ENCODE peak calls at places on chromosomes 2 and 18, in six cellular contexts. D is mesothelial cell of epicardium, A is K562, F is A549, C is T-helper 22 cell, X is AML-193. M is an unnamed sample.

GRCh38 chr2:19363474-19363778 is 5.0 kb upstream of the OSR1 start:
- DNase-seq in D (no peak), A (no peak), F (no peak), C (no peak), X (no peak), M (no peak)

GRCh38 chr2:9488583-9489547 is 14.5 kb downstream of the IAH1 start:
- DNase-seq in D (no peak), A (no peak), F (no peak), C (no peak), X (no peak), M (no peak)

GRCh38 chr2:239391286-239392071 is 9.3 kb downstream of the HDAC4 start:
- DNase-seq in D (no peak), A (no peak), F (no peak), C (no peak), X (no peak), M (no peak)

GRCh38 chr2:99085400-99085799 is 56.1 kb upstream of the C2orf15 start:
- DNase-seq in D (no peak), A (no peak), F (peak), C (no peak), X (peak), M (peak)

GRCh38 chr2:13546131-13546530 is 829.4 kb downstream of the TRIB2 start:
- DNase-seq in D (no peak), A (no peak), F (no peak), C (no peak), X (no peak), M (no peak)

GRCh38 chr18:13369756-13370510 is 151.4 kb downstream of the LDLRAD4 start:
- DNase-seq in D (no peak), A (no peak), F (peak), C (no peak), X (no peak), M (no peak)

GRCh38 chr2:204373942-204374341 is 171.3 kb upstream of the PARD3B start:
- DNase-seq in D (no peak), A (no peak), F (no peak), C (no peak), X (no peak), M (no peak)

GRCh38 chr18:10010611-10011015 is 96.8 kb downstream of the VAPA start:
- DNase-seq in D (no peak), A (no peak), F (peak), C (no peak), X (no peak), M (peak)

GRCh38 chr2:23418490-23418911 is 33.5 kb downstream of the KLHL29 start:
- DNase-seq in D (no peak), A (no peak), F (no peak), C (no peak), X (no peak), M (no peak)

GRCh38 chr2:231223458-231223970 is 25.1 kb downstream of the ARMC9 start:
- DNase-seq in D (no peak), A (no peak), F (no peak), C (no peak), X (no peak), M (no peak)

GRCh38 chr2:174797792-174798276 is 33.6 kb upstream of the CHRNA1 start:
- DNase-seq in D (no peak), A (no peak), F (no peak), C (no peak), X (no peak), M (no peak)

GRCh38 chr2:110790907-110791306 is 58.5 kb downstream of the ACOXL start:
- DNase-seq in D (no peak), A (no peak), F (no peak), C (no peak), X (no peak), M (no peak)

GRCh38 chr2:2325538-2325937 is 5.5 kb downstream of the MYT1L start:
- DNase-seq in D (no peak), A (no peak), F (no peak), C (no peak), X (no peak), M (no peak)

GRCh38 chr2:200788129-200788718 is 23.5 kb upstream of the BZW1 start:
- DNase-seq in D (no peak), A (no peak), F (no peak), C (no peak), X (no peak), M (peak)

GRCh38 chr2:45885111-45885685 is 233.7 kb downstream of the PRKCE start:
- DNase-seq in D (no peak), A (no peak), F (no peak), C (no peak), X (no peak), M (peak)

GRCh38 chr2:181312515-181312927 is 144.7 kb upstream of the ITGA4 start:
- DNase-seq in D (no peak), A (no peak), F (no peak), C (no peak), X (no peak), M (no peak)

GRCh38 chr2:64565358-64565757 is 41.2 kb downstream of the AFTPH start:
- DNase-seq in D (no peak), A (no peak), F (no peak), C (no peak), X (no peak), M (no peak)

GRCh38 chr2:11805920-11806319 is 59.5 kb downstream of the LPIN1 start:
- DNase-seq in D (no peak), A (no peak), F (no peak), C (no peak), X (no peak), M (no peak)

GRCh38 chr2:180910831-180911665 is 69.4 kb upstream of the UBE2E3 start:
- DNase-seq in D (no peak), A (no peak), F (no peak), C (no peak), X (no peak), M (no peak)

GRCh38 chr2:109612991-109613921 is 510 bp downstream of the SEPTIN10 start:
- DNase-seq in D (peak), A (no peak), F (peak), C (no peak), X (no peak), M (peak)

GRCh38 chr2:58734365-58734764 is 493.2 kb upstream of the FANCL start:
- DNase-seq in D (no peak), A (no peak), F (peak), C (no peak), X (no peak), M (no peak)

GRCh38 chr2:98608962-98609604 is 694 bp downstream of the UNC50 start:
- DNase-seq in D (no peak), A (peak), F (peak), C (no peak), X (no peak), M (peak)

GRCh38 chr18:44852818-44853217 is 172.1 kb downstream of the SETBP1 start:
- DNase-seq in D (no peak), A (no peak), F (no peak), C (no peak), X (no peak), M (no peak)

GRCh38 chr2:88919087-88919738 is 227.7 kb downstream of the RPIA start:
- DNase-seq in D (no peak), A (peak), F (peak), C (no peak), X (peak), M (peak)

GRCh38 chr2:239311132-239312040 is 89.4 kb downstream of the HDAC4 start:
- DNase-seq in D (no peak), A (no peak), F (no peak), C (no peak), X (no peak), M (peak)